ENCODE peak calls at places on chromosome 20, in eight cellular contexts. H is NB4, W is heart left ventricle, M is sigmoid colon, E is Peyer's patch, K is H54, F is A549, V is stomach. Z is an unnamed sample.

GRCh38 chr20:33062750-33063149 is 9.0 kb downstream of the BPIFB3 start:
- DNase-seq in H (no peak), W (no peak), M (no peak), E (no peak), K (no peak), F (no peak), V (no peak), Z (no peak)

GRCh38 chr20:58307270-58307669 is 2.2 kb upstream of the RAB22A start:
- DNase-seq in H (no peak), W (no peak), M (no peak), E (no peak), K (no peak), F (no peak), V (no peak), Z (no peak)

GRCh38 chr20:14685179-14685578 is 347.8 kb upstream of the FLRT3 start:
- DNase-seq in H (no peak), W (no peak), M (no peak), E (no peak), K (no peak), F (no peak), V (no peak), Z (no peak)

GRCh38 chr20:36745234-36745926 is 510 bp downstream of the NDRG3 start:
- DNase-seq in H (peak; percentile 60), W (peak; percentile 37), M (peak; percentile 68), E (peak; percentile 38), K (peak; percentile 33), F (peak; percentile 16), V (peak; percentile 26), Z (peak; percentile 21)

GRCh38 chr20:39717976-39718375 is 755.8 kb downstream of the DHX35 start:
- DNase-seq in H (no peak), W (no peak), M (no peak), E (no peak), K (no peak), F (no peak), V (no peak), Z (no peak)

GRCh38 chr20:4925842-4926530 is 75.3 kb downstream of the SLC23A2 start:
- DNase-seq in H (no peak), W (peak; percentile 71), M (peak; percentile 81), E (no peak), K (peak; percentile 44), F (peak; percentile 49), V (peak; percentile 77), Z (peak; percentile 63)

GRCh38 chr20:5065489-5066383 is 54.0 kb downstream of the PCNA start:
- DNase-seq in H (peak; percentile 76), W (peak; percentile 25), M (peak; percentile 68), E (no peak), K (peak; percentile 85), F (peak; percentile 98), V (peak; percentile 70), Z (peak; percentile 96)

GRCh38 chr20:14956026-14956425 is 618.6 kb upstream of the FLRT3 start:
- DNase-seq in H (no peak), W (no peak), M (no peak), E (no peak), K (no peak), F (peak; percentile 82), V (no peak), Z (no peak)

GRCh38 chr20:52747736-52748135 is 224.4 kb upstream of the TSHZ2 start:
- DNase-seq in H (no peak), W (peak; percentile 21), M (no peak), E (no peak), K (no peak), F (peak; percentile 7), V (no peak), Z (peak; percentile 12)

GRCh38 chr20:48904566-48905321 is 16.8 kb upstream of the ARFGEF2 start:
- DNase-seq in H (peak; percentile 78), W (peak; percentile 39), M (no peak), E (peak; percentile 61), K (peak; percentile 42), F (peak; percentile 66), V (peak; percentile 67), Z (peak; percentile 71)

GRCh38 chr20:4820833-4821518 is 99.3 kb downstream of the PRND start:
- DNase-seq in H (no peak), W (peak; percentile 38), M (peak; percentile 84), E (no peak), K (peak; percentile 49), F (peak; percentile 50), V (no peak), Z (no peak)

GRCh38 chr20:50121858-50122271 is 8.9 kb upstream of the UBE2V1 start:
- DNase-seq in H (no peak), W (no peak), M (no peak), E (no peak), K (peak; percentile 49), F (peak; percentile 65), V (no peak), Z (no peak)

GRCh38 chr20:48957053-48957481 is 35.6 kb downstream of the ARFGEF2 start:
- DNase-seq in H (no peak), W (no peak), M (no peak), E (no peak), K (no peak), F (no peak), V (no peak), Z (no peak)

GRCh38 chr20:32752458-32753250 is 9.4 kb upstream of the COMMD7 start:
- DNase-seq in H (peak; percentile 57), W (no peak), M (no peak), E (no peak), K (no peak), F (no peak), V (no peak), Z (no peak)

GRCh38 chr20:20079102-20079784 is 26.9 kb downstream of the CFAP61 start:
- DNase-seq in H (no peak), W (no peak), M (no peak), E (no peak), K (no peak), F (no peak), V (no peak), Z (no peak)

GRCh38 chr20:37422791-37423286 is 76.9 kb downstream of the SRC start:
- DNase-seq in H (no peak), W (no peak), M (no peak), E (no peak), K (no peak), F (no peak), V (no peak), Z (no peak)

GRCh38 chr20:11375368-11375767 is 542.3 kb upstream of the BTBD3 start:
- DNase-seq in H (no peak), W (no peak), M (no peak), E (no peak), K (no peak), F (no peak), V (no peak), Z (no peak)

GRCh38 chr20:34772437-34772836 is 53.0 kb downstream of the NCOA6 start:
- DNase-seq in H (no peak), W (no peak), M (no peak), E (no peak), K (no peak), F (no peak), V (no peak), Z (no peak)

GRCh38 chr20:25058051-25058796 is at the start of gene ACSS1:
- DNase-seq in H (peak; percentile 72), W (peak; percentile 77), M (peak; percentile 88), E (peak; percentile 84), K (no peak), F (peak; percentile 54), V (peak; percentile 70), Z (peak; percentile 60)
- TF ChIP-seq POLR2A in H (no peak), W (no peak), M (no peak), E (peak; percentile 61), K (peak; percentile 23), F (peak; percentile 69), V (no peak), Z (no peak)

GRCh38 chr20:3173582-3174441 is 463 bp upstream of the LZTS3 start:
- DNase-seq in H (peak; percentile 87), W (peak; percentile 92), M (peak; percentile 94), E (peak; percentile 86), K (peak; percentile 96), F (peak; percentile 78), V (peak; percentile 95), Z (peak; percentile 94)
- TF ChIP-seq POLR2A in H (no peak), W (no peak), M (no peak), E (peak; percentile 38), K (peak; percentile 18), F (peak; percentile 20), V (no peak), Z (peak; percentile 57)

GRCh38 chr20:62622178-62622876 is 20.0 kb upstream of the SLCO4A1 start:
- DNase-seq in H (no peak), W (no peak), M (no peak), E (no peak), K (no peak), F (no peak), V (no peak), Z (no peak)

GRCh38 chr20:62624325-62624690 is 18.0 kb upstream of the SLCO4A1 start:
- DNase-seq in H (no peak), W (no peak), M (no peak), E (peak; percentile 53), K (no peak), F (no peak), V (peak; percentile 71), Z (no peak)

GRCh38 chr20:62624719-62625455 is 17.4 kb upstream of the SLCO4A1 start:
- DNase-seq in H (no peak), W (no peak), M (no peak), E (no peak), K (no peak), F (no peak), V (no peak), Z (peak; percentile 74)

GRCh38 chr20:62622877-62623487 is 19.3 kb upstream of the SLCO4A1 start:
- DNase-seq in H (no peak), W (no peak), M (no peak), E (no peak), K (no peak), F (no peak), V (no peak), Z (no peak)

GRCh38 chr20:62623488-62624324 is 18.6 kb upstream of the SLCO4A1 start:
- DNase-seq in H (peak; percentile 90), W (peak; percentile 91), M (peak; percentile 97), E (peak; percentile 100), K (peak; percentile 98), F (peak; percentile 83), V (peak; percentile 99), Z (peak; percentile 97)
- TF ChIP-seq POLR2A in H (peak; percentile 56), W (peak; percentile 13), M (peak; percentile 22), E (peak; percentile 66), K (peak; percentile 32), F (peak; percentile 48), V (no peak), Z (peak; percentile 73)

DNA sequence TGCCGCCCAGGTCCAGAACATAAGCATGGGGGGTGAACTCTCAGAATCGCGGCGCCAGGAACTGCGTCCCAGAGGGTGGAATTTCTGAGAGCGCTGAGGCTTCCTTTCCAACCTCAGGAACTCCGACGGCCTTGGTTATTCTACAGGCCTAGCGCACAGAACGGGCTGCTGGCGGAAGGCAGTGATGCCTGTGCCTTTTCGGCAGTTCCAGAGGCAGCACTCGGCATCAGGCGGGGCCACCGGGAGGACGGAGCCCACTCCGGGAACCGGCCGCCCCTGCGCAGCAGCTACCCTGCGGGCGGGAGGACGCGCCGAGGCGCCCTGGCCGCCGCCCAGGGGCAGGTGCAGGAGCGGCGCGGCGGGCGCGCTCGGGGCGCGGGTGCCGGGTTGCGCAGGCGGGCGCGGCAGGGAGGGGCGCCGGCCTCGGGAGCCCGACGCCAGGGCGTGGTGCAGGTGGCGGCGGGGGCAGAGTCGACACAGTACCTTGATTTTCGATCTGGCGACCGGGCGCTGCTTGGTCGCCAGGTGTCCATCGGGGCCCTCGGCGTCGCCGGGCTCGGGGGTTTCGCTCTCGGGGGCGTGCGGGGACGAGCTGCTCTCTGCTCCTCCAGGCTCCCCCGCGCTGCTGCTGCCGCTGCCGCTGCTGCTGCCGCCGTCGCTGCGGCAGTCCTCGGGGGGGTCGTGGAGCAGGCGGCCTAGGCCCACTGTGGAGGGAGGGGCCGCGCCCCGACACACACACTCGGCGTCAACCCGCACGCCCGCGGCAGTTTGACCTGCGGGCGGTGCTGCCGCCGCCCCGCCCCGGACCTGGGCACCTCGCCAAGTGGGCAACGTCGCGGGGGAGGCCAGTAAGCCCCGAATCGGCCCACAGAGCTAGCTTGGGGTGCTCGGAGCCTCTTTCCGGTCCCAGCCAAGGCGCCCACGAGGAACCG is 1.3 kb downstream of the OVOL2 start:
- DNase-seq in H (peak; percentile 20), W (no peak), M (no peak), E (no peak), K (no peak), F (peak; percentile 34), V (peak; percentile 64), Z (peak; percentile 53)
- TF ChIP-seq POLR2A in H (no peak), W (no peak), M (no peak), E (peak; percentile 77), K (no peak), F (no peak), V (no peak), Z (no peak)

Z was measured in body of pancreas.